ENCODE peak calls at places on chromosomes 7 and 10, in eight cellular contexts. D, Q, S, P, U, X, Y and C are unnamed samples.

GRCh38 chr10:23968296-23968695 is 240.6 kb upstream of the KIAA1217 start:
- DNase-seq in D (no peak), Q (no peak), S (no peak), P (no peak), U (peak; percentile 49), X (no peak), Y (no peak), C (no peak)

GRCh38 chr10:86635402-86635801 is 18.9 kb upstream of the OPN4 start:
- DNase-seq in D (peak; percentile 67), Q (peak; percentile 49), S (no peak), P (no peak), U (peak; percentile 66), X (no peak), Y (peak; percentile 63), C (no peak)

GRCh38 chr10:70274643-70275042 is 9.2 kb downstream of the NPFFR1 start:
- DNase-seq in D (peak; percentile 75), Q (peak; percentile 36), S (no peak), P (no peak), U (no peak), X (no peak), Y (peak; percentile 81), C (no peak)

GRCh38 chr7:36650766-36651310 is 73.5 kb downstream of the AOAH start:
- DNase-seq in D (no peak), Q (no peak), S (no peak), P (no peak), U (no peak), X (no peak), Y (no peak), C (no peak)

GRCh38 chr7:13279854-13280435 is 592.5 kb downstream of the ARL4A start:
- DNase-seq in D (no peak), Q (no peak), S (no peak), P (no peak), U (no peak), X (no peak), Y (peak; percentile 41), C (peak; percentile 70)

GRCh38 chr10:102227050-102227449 is 951 bp downstream of the ELOVL3 start:
- DNase-seq in D (peak; percentile 80), Q (no peak), S (no peak), P (no peak), U (peak; percentile 68), X (peak; percentile 90), Y (peak; percentile 91), C (no peak)

GRCh38 chr10:127368937-127369336 is 172.5 kb upstream of the INSYN2A start:
- DNase-seq in D (no peak), Q (no peak), S (no peak), P (no peak), U (no peak), X (no peak), Y (no peak), C (no peak)

GRCh38 chr7:388023-388355 is 98.0 kb downstream of the FOXL3 start:
- DNase-seq in D (no peak), Q (no peak), S (no peak), P (no peak), U (no peak), X (peak; percentile 67), Y (no peak), C (no peak)

GRCh38 chr7:23100697-23101096 is 4.9 kb upstream of the KLHL7 start:
- DNase-seq in D (no peak), Q (no peak), S (no peak), P (no peak), U (no peak), X (no peak), Y (no peak), C (peak; percentile 72)

GRCh38 chr7:73369622-73370021 is 41.7 kb downstream of the FKBP6 start:
- DNase-seq in D (no peak), Q (no peak), S (no peak), P (no peak), U (no peak), X (no peak), Y (no peak), C (no peak)

GRCh38 chr7:82012453-82012852 is 242.6 kb upstream of the HGF start:
- DNase-seq in D (no peak), Q (no peak), S (no peak), P (no peak), U (no peak), X (no peak), Y (no peak), C (no peak)

DNA sequence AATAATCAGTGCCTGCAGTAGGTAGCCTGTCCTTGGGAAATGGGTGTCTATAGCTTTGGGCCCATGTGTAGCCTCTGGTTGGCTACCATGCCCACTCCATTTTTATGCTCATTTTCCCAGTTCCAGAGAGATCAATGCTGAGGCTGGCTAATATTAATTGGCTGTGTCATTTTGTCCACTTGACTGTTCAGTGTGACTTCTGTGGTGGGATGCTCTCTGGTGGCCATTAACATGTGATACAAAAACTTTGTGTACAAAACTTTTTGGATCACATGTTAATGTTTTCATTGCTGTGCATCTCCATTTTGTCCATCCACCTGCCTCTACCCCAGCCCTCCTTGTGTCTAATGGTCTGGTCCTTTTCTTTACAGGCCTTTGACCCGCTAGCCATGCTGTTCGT is 22.7 kb downstream of the VIM start:
- DNase-seq in D (no peak), Q (no peak), S (no peak), P (no peak), U (no peak), X (no peak), Y (peak; percentile 22), C (no peak)
- TF ChIP-seq CTCF in D (no peak), Q (peak; percentile 17), S (no peak), P (no peak), U (no peak), X (no peak), Y (no peak), C (peak; percentile 7)

DNA sequence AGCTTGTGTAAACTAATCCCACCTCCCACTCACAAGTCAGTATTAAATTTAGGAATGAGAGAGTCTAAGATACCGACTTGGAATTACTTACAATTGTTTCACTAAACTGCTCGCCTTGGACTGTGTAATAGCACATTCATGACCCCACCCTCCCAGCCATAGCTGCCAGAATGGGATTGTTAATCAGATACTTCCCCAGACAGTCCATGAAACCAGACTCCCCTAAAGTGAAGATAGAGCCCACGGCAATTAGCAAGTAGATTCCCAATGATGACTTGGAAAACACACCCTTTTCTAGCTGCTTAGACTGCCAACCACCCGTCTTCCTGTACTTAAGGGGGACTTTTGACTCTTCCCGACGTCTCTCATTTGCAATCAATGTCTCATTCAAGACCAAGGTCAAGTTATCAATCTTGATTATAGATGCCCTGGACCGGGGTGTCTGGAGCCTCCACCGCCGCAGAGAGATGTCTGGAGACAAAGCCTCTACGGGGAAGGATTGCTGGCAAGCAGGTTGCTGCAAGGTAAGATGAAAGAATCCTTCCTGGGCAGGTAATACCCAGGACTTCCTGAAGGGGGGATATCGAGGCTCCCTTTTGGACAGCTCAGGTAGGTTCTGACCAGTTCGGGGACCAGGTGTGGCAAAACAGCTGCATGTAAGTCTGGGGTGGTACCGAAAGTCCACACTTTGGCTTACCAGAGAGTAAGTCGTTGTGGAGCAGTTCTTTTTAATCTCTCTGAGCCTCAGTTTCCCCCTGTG is 12.6 kb upstream of the CUX1 start:
- DNase-seq in D (no peak), Q (no peak), S (no peak), P (no peak), U (peak; percentile 32), X (no peak), Y (no peak), C (peak; percentile 86)
- TF ChIP-seq CTCF in D (no peak), Q (peak; percentile 41), S (peak; percentile 23), P (no peak), U (peak; percentile 66), X (no peak), Y (no peak), C (peak; percentile 58)

DNA sequence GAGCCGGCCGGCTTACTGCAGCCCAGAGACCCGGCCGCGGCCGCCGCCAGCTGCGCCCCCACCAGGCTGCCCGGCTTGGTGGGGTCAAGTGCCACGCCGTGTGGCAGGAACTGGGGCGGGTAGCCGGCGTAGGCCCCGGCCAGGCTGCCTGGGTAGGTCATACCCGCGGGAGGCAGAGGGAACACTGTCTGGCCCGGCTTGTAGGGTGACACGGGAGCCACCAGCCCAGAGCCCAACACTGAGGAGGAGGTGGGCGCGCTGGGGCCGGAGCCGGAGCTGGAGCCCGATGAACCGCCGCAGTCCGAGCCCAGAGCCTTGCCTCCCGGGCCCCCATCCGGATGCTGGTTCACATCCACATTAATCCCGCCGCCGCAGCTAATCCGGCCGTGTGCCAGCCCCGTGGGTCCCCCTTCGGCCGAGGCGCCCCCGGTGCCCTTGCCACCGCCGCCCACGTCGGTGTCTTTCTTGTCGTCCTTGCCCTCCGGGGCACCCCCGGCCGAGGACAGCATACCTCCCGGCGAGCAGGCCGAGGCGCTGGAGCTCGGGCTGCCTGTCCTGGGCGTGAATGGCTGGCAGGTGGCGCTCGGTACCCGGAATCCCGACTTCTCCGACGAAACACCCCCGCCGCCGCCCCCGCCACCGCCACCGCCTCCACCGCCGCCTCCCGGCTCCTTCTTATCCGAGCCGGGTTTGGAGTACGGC is 2.0 kb downstream of the ZNF503 start:
- DNase-seq in D (peak; percentile 69), Q (peak; percentile 65), S (no peak), P (peak; percentile 71), U (peak; percentile 71), X (peak; percentile 97), Y (peak; percentile 72), C (peak; percentile 82)
- TF ChIP-seq CTCF in D (peak; percentile 44), Q (peak; percentile 67), S (peak; percentile 54), P (peak; percentile 52), U (peak; percentile 62), X (no peak), Y (peak; percentile 40), C (peak; percentile 64)

GRCh38 chr10:91495402-91495801 is 85.3 kb downstream of the HECTD2 start:
- DNase-seq in D (no peak), Q (no peak), S (no peak), P (no peak), U (no peak), X (no peak), Y (peak; percentile 32), C (no peak)

GRCh38 chr10:91487914-91488577 is 77.9 kb downstream of the HECTD2 start:
- DNase-seq in D (no peak), Q (no peak), S (no peak), P (no peak), U (no peak), X (no peak), Y (no peak), C (no peak)

DNA sequence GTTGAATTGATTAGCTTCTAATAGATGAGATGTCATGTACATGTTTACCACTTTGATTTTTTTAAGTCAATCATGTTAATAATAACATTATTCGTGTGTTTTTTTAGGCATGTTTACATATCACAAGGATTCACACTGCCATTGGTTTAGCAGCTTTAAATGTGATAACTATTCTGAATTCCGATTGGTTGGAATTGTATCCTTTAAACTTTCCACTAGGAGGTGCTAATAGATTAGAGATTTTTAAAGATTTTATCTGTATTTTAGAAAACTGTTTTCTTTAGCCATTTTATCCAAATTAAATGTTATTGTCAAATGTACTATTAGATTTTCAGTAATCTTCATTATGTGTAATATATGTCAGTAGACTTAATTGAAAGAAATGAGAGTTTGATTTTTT is 83.2 kb downstream of the HECTD2 start:
- DNase-seq in D (peak; percentile 18), Q (no peak), S (no peak), P (peak; percentile 7), U (peak; percentile 21), X (no peak), Y (peak; percentile 72), C (peak; percentile 66)
- TF ChIP-seq CTCF in D (peak; percentile 23), Q (no peak), S (peak; percentile 35), P (no peak), U (peak; percentile 45), X (no peak), Y (peak; percentile 39), C (peak; percentile 65)